ENCODE peak calls at places on chromosome 13, in six cellular contexts. One of them, this sample, is unnamed.

GRCh38 chr13:37617162-37617561 is 18.6 kb upstream of the POSTN start:
- DNase-seq in stomach: no peak
- DNase-seq in ovary: no peak
- DNase-seq in IMR-90: peak; percentile 80
- DNase-seq in upper lobe of left lung: no peak
- DNase-seq in heart left ventricle: no peak
- DNase-seq in this sample: no peak

GRCh38 chr13:46648166-46648607 is 95.2 kb downstream of the LRCH1 start:
- DNase-seq in stomach: peak; percentile 66
- DNase-seq in ovary: no peak
- DNase-seq in IMR-90: peak; percentile 60
- DNase-seq in upper lobe of left lung: no peak
- DNase-seq in heart left ventricle: no peak
- DNase-seq in this sample: no peak

GRCh38 chr13:74683411-74683810 is 549.2 kb upstream of the KLF12 start:
- DNase-seq in stomach: no peak
- DNase-seq in ovary: no peak
- DNase-seq in IMR-90: no peak
- DNase-seq in upper lobe of left lung: no peak
- DNase-seq in heart left ventricle: no peak
- DNase-seq in this sample: no peak

GRCh38 chr13:79988573-79988972 is 352.4 kb downstream of the SPRY2 start:
- DNase-seq in stomach: peak; percentile 37
- DNase-seq in ovary: no peak
- DNase-seq in IMR-90: peak; percentile 83
- DNase-seq in upper lobe of left lung: no peak
- DNase-seq in heart left ventricle: no peak
- DNase-seq in this sample: no peak

GRCh38 chr13:49436890-49437289 is 7.0 kb downstream of the CAB39L start:
- DNase-seq in stomach: no peak
- DNase-seq in ovary: peak; percentile 76
- DNase-seq in IMR-90: peak; percentile 73
- DNase-seq in upper lobe of left lung: no peak
- DNase-seq in heart left ventricle: no peak
- DNase-seq in this sample: no peak

GRCh38 chr13:44329909-44330545 is 43.6 kb upstream of the SERP2 start:
- DNase-seq in stomach: no peak
- DNase-seq in ovary: no peak
- DNase-seq in IMR-90: no peak
- DNase-seq in upper lobe of left lung: peak; percentile 57
- DNase-seq in heart left ventricle: no peak
- DNase-seq in this sample: peak; percentile 49

GRCh38 chr13:107374038-107374437 is 806.1 kb upstream of the ARGLU1 start:
- DNase-seq in stomach: no peak
- DNase-seq in ovary: no peak
- DNase-seq in IMR-90: peak; percentile 83
- DNase-seq in upper lobe of left lung: no peak
- DNase-seq in heart left ventricle: no peak
- DNase-seq in this sample: no peak

GRCh38 chr13:44557986-44558385 is 18.1 kb downstream of the TSC22D1 start:
- DNase-seq in stomach: no peak
- DNase-seq in ovary: no peak
- DNase-seq in IMR-90: no peak
- DNase-seq in upper lobe of left lung: no peak
- DNase-seq in heart left ventricle: no peak
- DNase-seq in this sample: no peak

GRCh38 chr13:104327217-104327616 is 1261.0 kb upstream of the SLC10A2 start:
- DNase-seq in stomach: no peak
- DNase-seq in ovary: no peak
- DNase-seq in IMR-90: no peak
- DNase-seq in upper lobe of left lung: no peak
- DNase-seq in heart left ventricle: no peak
- DNase-seq in this sample: no peak

GRCh38 chr13:28463481-28463880 is 31.4 kb downstream of the FLT1 start:
- DNase-seq in stomach: no peak
- DNase-seq in ovary: no peak
- DNase-seq in IMR-90: peak; percentile 27
- DNase-seq in upper lobe of left lung: no peak
- DNase-seq in heart left ventricle: no peak
- DNase-seq in this sample: no peak

GRCh38 chr13:87259479-87260083 is 411.6 kb upstream of the SLITRK5 start:
- DNase-seq in stomach: no peak
- DNase-seq in ovary: no peak
- DNase-seq in IMR-90: no peak
- DNase-seq in upper lobe of left lung: no peak
- DNase-seq in heart left ventricle: no peak
- DNase-seq in this sample: no peak

GRCh38 chr13:29676941-29677452 is 81.5 kb upstream of the SLC7A1 start:
- DNase-seq in stomach: no peak
- DNase-seq in ovary: no peak
- DNase-seq in IMR-90: peak; percentile 2
- DNase-seq in upper lobe of left lung: peak; percentile 6
- DNase-seq in heart left ventricle: no peak
- DNase-seq in this sample: no peak

GRCh38 chr13:75960538-75960994 is 324.4 kb downstream of the LMO7 start:
- DNase-seq in stomach: no peak
- DNase-seq in ovary: no peak
- DNase-seq in IMR-90: no peak
- DNase-seq in upper lobe of left lung: no peak
- DNase-seq in heart left ventricle: no peak
- DNase-seq in this sample: no peak

GRCh38 chr13:105538346-105538745 is 997.1 kb downstream of the EFNB2 start:
- DNase-seq in stomach: no peak
- DNase-seq in ovary: no peak
- DNase-seq in IMR-90: no peak
- DNase-seq in upper lobe of left lung: no peak
- DNase-seq in heart left ventricle: no peak
- DNase-seq in this sample: no peak

GRCh38 chr13:113947321-113948033 is 26.4 kb downstream of the C13orf46 start:
- DNase-seq in stomach: peak; percentile 66
- DNase-seq in ovary: peak; percentile 83
- DNase-seq in IMR-90: peak; percentile 43
- DNase-seq in upper lobe of left lung: peak; percentile 50
- DNase-seq in heart left ventricle: peak; percentile 73
- DNase-seq in this sample: no peak

GRCh38 chr13:76711515-76712182 is 174.6 kb downstream of the KCTD12 start:
- DNase-seq in stomach: no peak
- DNase-seq in ovary: no peak
- DNase-seq in IMR-90: peak; percentile 94
- DNase-seq in upper lobe of left lung: no peak
- DNase-seq in heart left ventricle: no peak
- DNase-seq in this sample: no peak

DNA sequence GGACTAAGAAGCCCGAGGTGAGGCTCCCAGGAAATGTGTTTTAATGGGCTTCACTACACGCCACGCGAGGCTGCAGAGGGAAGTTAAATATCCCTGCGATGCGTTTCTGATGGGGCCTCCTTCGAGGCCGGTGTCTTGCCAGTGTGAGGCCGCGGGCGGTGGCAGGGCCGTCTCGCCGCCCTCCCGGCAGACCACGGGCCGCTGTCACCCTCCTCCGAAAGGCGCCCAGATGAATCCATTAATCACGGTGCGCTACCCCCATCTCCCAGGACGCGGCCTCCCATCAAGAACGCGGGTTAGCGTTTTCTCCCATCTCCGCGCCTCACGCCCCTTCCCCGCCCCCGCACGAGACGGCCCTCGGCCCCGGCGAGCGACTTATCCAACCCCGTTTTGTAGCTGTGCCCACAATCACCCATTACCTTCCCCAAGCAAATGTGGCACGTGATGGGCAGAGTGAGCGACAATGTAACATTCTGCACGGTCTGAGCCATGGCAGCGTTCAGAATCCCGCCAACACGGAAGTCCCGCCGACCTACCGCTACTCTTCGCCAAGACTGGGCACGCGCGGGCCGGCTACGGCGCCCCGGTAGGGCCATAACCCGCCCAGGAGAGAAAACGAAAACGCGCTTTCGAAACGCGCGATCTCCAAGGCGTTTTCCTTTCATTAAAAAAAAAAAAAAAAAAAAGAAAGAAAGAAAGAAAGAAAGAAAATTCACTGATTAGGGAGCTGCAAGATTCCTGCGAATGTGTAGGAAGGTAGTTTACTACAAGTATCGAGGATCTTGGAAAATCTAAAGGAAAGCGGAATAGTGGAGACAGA is at the start of gene OBI1:
- DNase-seq in stomach: peak; percentile 94
- DNase-seq in ovary: peak; percentile 94
- DNase-seq in IMR-90: peak; percentile 89
- DNase-seq in upper lobe of left lung: peak; percentile 99
- DNase-seq in heart left ventricle: peak; percentile 95
- DNase-seq in this sample: peak; percentile 87
- TF ChIP-seq POLR2A in stomach: no peak
- TF ChIP-seq POLR2A in ovary: no peak
- TF ChIP-seq POLR2A in IMR-90: no peak
- TF ChIP-seq POLR2A in upper lobe of left lung: peak; percentile 78
- TF ChIP-seq POLR2A in heart left ventricle: no peak
- TF ChIP-seq POLR2A in this sample: no peak

GRCh38 chr13:26976336-26976735 is 195.3 kb downstream of the USP12 start:
- DNase-seq in stomach: no peak
- DNase-seq in ovary: no peak
- DNase-seq in IMR-90: no peak
- DNase-seq in upper lobe of left lung: no peak
- DNase-seq in heart left ventricle: no peak
- DNase-seq in this sample: no peak

GRCh38 chr13:26980099-26981031 is 191.2 kb downstream of the USP12 start:
- DNase-seq in stomach: no peak
- DNase-seq in ovary: no peak
- DNase-seq in IMR-90: no peak
- DNase-seq in upper lobe of left lung: no peak
- DNase-seq in heart left ventricle: no peak
- DNase-seq in this sample: no peak

GRCh38 chr13:26979334-26979733 is 192.3 kb downstream of the USP12 start:
- DNase-seq in stomach: no peak
- DNase-seq in ovary: no peak
- DNase-seq in IMR-90: no peak
- DNase-seq in upper lobe of left lung: no peak
- DNase-seq in heart left ventricle: no peak
- DNase-seq in this sample: no peak

GRCh38 chr13:26977541-26977940 is 194.1 kb downstream of the USP12 start:
- DNase-seq in stomach: no peak
- DNase-seq in ovary: no peak
- DNase-seq in IMR-90: peak; percentile 49
- DNase-seq in upper lobe of left lung: no peak
- DNase-seq in heart left ventricle: no peak
- DNase-seq in this sample: no peak

DNA sequence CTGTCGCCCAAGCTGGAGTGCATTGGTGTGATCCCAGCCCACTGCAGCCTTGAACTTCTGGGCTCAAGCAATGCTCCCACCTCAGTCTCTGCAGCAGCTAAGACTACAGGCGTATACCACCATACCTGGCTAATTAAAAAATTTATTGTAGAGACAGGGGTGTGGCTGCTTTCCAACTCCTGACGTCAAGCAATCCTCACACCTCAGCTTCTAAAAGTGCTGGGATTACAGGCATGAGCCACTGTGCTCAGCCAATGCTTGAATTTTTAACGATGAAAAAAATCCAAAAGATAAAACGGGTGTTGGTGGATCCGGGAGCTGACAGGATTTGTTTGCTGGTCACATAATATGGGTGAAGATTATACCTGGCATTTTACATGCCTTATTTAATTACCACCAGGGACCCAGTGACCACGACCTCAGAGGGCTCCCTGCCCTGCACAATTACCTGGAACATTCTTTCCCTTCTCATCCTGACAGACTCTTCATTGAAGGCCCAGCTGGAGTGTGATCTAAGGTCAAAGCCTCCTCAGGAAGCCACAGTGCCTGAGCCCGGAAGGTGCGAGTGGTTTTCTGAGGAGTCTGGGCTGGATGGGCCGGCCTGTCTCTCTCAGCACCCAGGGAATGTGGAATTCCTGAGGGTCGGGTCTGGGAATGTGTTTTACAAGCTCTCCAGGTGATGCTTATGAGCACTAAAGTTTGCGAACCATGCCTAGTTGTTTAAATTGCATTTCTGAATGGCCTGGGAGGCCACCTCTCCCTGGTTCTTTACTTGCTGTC is 193.3 kb downstream of the USP12 start:
- DNase-seq in stomach: no peak
- DNase-seq in ovary: no peak
- DNase-seq in IMR-90: no peak
- DNase-seq in upper lobe of left lung: no peak
- DNase-seq in heart left ventricle: no peak
- DNase-seq in this sample: no peak
- H3K4me1 ChIP-seq in stomach: peaks cover 3% of the 10 kb centered on the region
- H3K4me1 ChIP-seq in ovary: peaks cover 12% of the 10 kb centered on the region
- H3K4me1 ChIP-seq in IMR-90: peaks cover 4% of the 10 kb centered on the region
- H3K4me1 ChIP-seq in upper lobe of left lung: peaks cover 6% of the 10 kb centered on the region
- H3K4me1 ChIP-seq in heart left ventricle: peaks cover 2% of the 10 kb centered on the region
- H3K4me1 ChIP-seq in this sample: peaks cover 5% of the 10 kb centered on the region

GRCh38 chr13:30755678-30756077 is 20.3 kb downstream of the ALOX5AP start:
- DNase-seq in stomach: no peak
- DNase-seq in ovary: no peak
- DNase-seq in IMR-90: no peak
- DNase-seq in upper lobe of left lung: peak; percentile 41
- DNase-seq in heart left ventricle: no peak
- DNase-seq in this sample: no peak

GRCh38 chr13:30750036-30750435 is 14.7 kb downstream of the ALOX5AP start:
- DNase-seq in stomach: no peak
- DNase-seq in ovary: no peak
- DNase-seq in IMR-90: no peak
- DNase-seq in upper lobe of left lung: no peak
- DNase-seq in heart left ventricle: no peak
- DNase-seq in this sample: no peak

GRCh38 chr13:30751183-30751933 is 16.0 kb downstream of the ALOX5AP start:
- DNase-seq in stomach: no peak
- DNase-seq in ovary: no peak
- DNase-seq in IMR-90: no peak
- DNase-seq in upper lobe of left lung: no peak
- DNase-seq in heart left ventricle: no peak
- DNase-seq in this sample: no peak

GRCh38 chr13:30752991-30753616 is 17.8 kb downstream of the ALOX5AP start:
- DNase-seq in stomach: no peak
- DNase-seq in ovary: no peak
- DNase-seq in IMR-90: no peak
- DNase-seq in upper lobe of left lung: no peak
- DNase-seq in heart left ventricle: no peak
- DNase-seq in this sample: no peak

DNA sequence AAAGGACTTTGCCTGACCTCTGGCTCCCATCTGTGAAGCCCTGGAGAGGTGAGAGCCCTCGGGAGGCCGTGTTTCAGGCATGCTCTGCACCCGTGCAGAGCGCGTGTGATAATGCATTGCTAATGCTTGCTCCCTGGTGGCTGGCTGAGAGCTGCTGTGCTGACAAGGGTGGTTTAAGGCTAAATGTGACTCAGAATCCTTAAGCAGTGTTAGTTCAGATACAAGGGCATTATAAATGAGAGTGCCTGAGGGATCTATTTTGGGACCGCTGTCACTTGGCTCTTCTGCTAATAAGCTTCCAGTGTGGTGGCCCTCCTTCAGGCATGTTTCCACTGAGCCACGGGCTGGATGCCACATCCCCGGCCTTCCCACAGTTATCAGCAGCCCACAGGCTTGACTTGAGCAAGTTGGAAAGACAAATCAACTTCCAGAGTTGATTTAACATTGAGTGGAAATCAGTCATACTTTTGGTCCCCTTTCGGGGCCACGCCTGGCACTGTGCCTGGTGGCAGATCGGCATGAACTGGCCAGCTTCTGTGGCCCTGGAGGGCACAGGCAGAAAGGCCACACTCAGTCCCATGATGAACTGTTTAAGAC is 17.0 kb downstream of the ALOX5AP start:
- DNase-seq in stomach: no peak
- DNase-seq in ovary: no peak
- DNase-seq in IMR-90: peak; percentile 50
- DNase-seq in upper lobe of left lung: no peak
- DNase-seq in heart left ventricle: peak; percentile 70
- DNase-seq in this sample: no peak
- TF ChIP-seq CTCF in stomach: no peak
- TF ChIP-seq CTCF in ovary: no peak
- TF ChIP-seq CTCF in IMR-90: no peak
- TF ChIP-seq CTCF in upper lobe of left lung: no peak
- TF ChIP-seq CTCF in heart left ventricle: no peak
- TF ChIP-seq CTCF in this sample: no peak

GRCh38 chr13:24290280-24290932 is 19.0 kb upstream of the C1QTNF9 start:
- DNase-seq in stomach: peak; percentile 17
- DNase-seq in ovary: no peak
- DNase-seq in IMR-90: no peak
- DNase-seq in upper lobe of left lung: no peak
- DNase-seq in heart left ventricle: no peak
- DNase-seq in this sample: no peak
- TF ChIP-seq POLR2A in stomach: no peak
- TF ChIP-seq POLR2A in ovary: no peak
- TF ChIP-seq POLR2A in IMR-90: no peak
- TF ChIP-seq POLR2A in upper lobe of left lung: no peak
- TF ChIP-seq POLR2A in heart left ventricle: no peak
- TF ChIP-seq POLR2A in this sample: no peak